ENCODE peak calls at places on chromosomes 11 and 22, in eight cellular contexts. One of them, this sample, is unnamed.

GRCh38 chr11:126544311-126545056 is 189.0 kb downstream of the ST3GAL4 start:
- DNase-seq in stimulated activated CD8-positive, alpha-beta memory T cell treated with anti-CD3 and anti-CD28 coated beads, Interleukin-12 subunit alpha, Interleukin-12 subunit beta, amount 100 ng/mL, for 4 hours: no peak
- DNase-seq in left ventricle myocardium inferior: no peak
- DNase-seq in BJ: peak; percentile 16
- DNase-seq in NCI-H1436: peak; percentile 56
- DNase-seq in Ammon's horn: peak; percentile 75
- DNase-seq in endothelial cell: peak; percentile 43
- DNase-seq in mesenchymal stem cell: no peak
- DNase-seq in this sample: no peak

GRCh38 chr11:110077866-110078325 is 15.3 kb upstream of the ZC3H12C start:
- DNase-seq in stimulated activated CD8-positive, alpha-beta memory T cell treated with anti-CD3 and anti-CD28 coated beads, Interleukin-12 subunit alpha, Interleukin-12 subunit beta, amount 100 ng/mL, for 4 hours: no peak
- DNase-seq in left ventricle myocardium inferior: no peak
- DNase-seq in BJ: no peak
- DNase-seq in NCI-H1436: no peak
- DNase-seq in Ammon's horn: peak; percentile 59
- DNase-seq in endothelial cell: no peak
- DNase-seq in mesenchymal stem cell: peak; percentile 82
- DNase-seq in this sample: no peak

GRCh38 chr22:23512738-23513137 is 67.4 kb downstream of the IGLL1 start:
- DNase-seq in stimulated activated CD8-positive, alpha-beta memory T cell treated with anti-CD3 and anti-CD28 coated beads, Interleukin-12 subunit alpha, Interleukin-12 subunit beta, amount 100 ng/mL, for 4 hours: no peak
- DNase-seq in left ventricle myocardium inferior: no peak
- DNase-seq in BJ: no peak
- DNase-seq in NCI-H1436: no peak
- DNase-seq in Ammon's horn: no peak
- DNase-seq in endothelial cell: no peak
- DNase-seq in mesenchymal stem cell: no peak
- DNase-seq in this sample: no peak

GRCh38 chr22:25359601-25360261 is 140.3 kb downstream of the CRYBB2 start:
- DNase-seq in stimulated activated CD8-positive, alpha-beta memory T cell treated with anti-CD3 and anti-CD28 coated beads, Interleukin-12 subunit alpha, Interleukin-12 subunit beta, amount 100 ng/mL, for 4 hours: no peak
- DNase-seq in left ventricle myocardium inferior: no peak
- DNase-seq in BJ: no peak
- DNase-seq in NCI-H1436: no peak
- DNase-seq in Ammon's horn: no peak
- DNase-seq in endothelial cell: no peak
- DNase-seq in mesenchymal stem cell: no peak
- DNase-seq in this sample: peak; percentile 24

GRCh38 chr11:78742430-78742829 is 167.8 kb upstream of the NARS2 start:
- DNase-seq in stimulated activated CD8-positive, alpha-beta memory T cell treated with anti-CD3 and anti-CD28 coated beads, Interleukin-12 subunit alpha, Interleukin-12 subunit beta, amount 100 ng/mL, for 4 hours: no peak
- DNase-seq in left ventricle myocardium inferior: peak; percentile 69
- DNase-seq in BJ: no peak
- DNase-seq in NCI-H1436: peak; percentile 32
- DNase-seq in Ammon's horn: peak; percentile 52
- DNase-seq in endothelial cell: no peak
- DNase-seq in mesenchymal stem cell: no peak
- DNase-seq in this sample: peak; percentile 80

GRCh38 chr22:32337015-32337414 is 20.7 kb upstream of the RFPL3 start:
- DNase-seq in stimulated activated CD8-positive, alpha-beta memory T cell treated with anti-CD3 and anti-CD28 coated beads, Interleukin-12 subunit alpha, Interleukin-12 subunit beta, amount 100 ng/mL, for 4 hours: no peak
- DNase-seq in left ventricle myocardium inferior: no peak
- DNase-seq in BJ: no peak
- DNase-seq in NCI-H1436: no peak
- DNase-seq in Ammon's horn: no peak
- DNase-seq in endothelial cell: no peak
- DNase-seq in mesenchymal stem cell: no peak
- DNase-seq in this sample: no peak

GRCh38 chr11:12846766-12847615 is 162.1 kb upstream of the RASSF10 start:
- DNase-seq in stimulated activated CD8-positive, alpha-beta memory T cell treated with anti-CD3 and anti-CD28 coated beads, Interleukin-12 subunit alpha, Interleukin-12 subunit beta, amount 100 ng/mL, for 4 hours: no peak
- DNase-seq in left ventricle myocardium inferior: no peak
- DNase-seq in BJ: no peak
- DNase-seq in NCI-H1436: no peak
- DNase-seq in Ammon's horn: no peak
- DNase-seq in endothelial cell: no peak
- DNase-seq in mesenchymal stem cell: no peak
- DNase-seq in this sample: no peak

GRCh38 chr22:37383342-37383741 is 43.9 kb downstream of the ELFN2 start:
- DNase-seq in stimulated activated CD8-positive, alpha-beta memory T cell treated with anti-CD3 and anti-CD28 coated beads, Interleukin-12 subunit alpha, Interleukin-12 subunit beta, amount 100 ng/mL, for 4 hours: no peak
- DNase-seq in left ventricle myocardium inferior: no peak
- DNase-seq in BJ: no peak
- DNase-seq in NCI-H1436: peak; percentile 81
- DNase-seq in Ammon's horn: no peak
- DNase-seq in endothelial cell: no peak
- DNase-seq in mesenchymal stem cell: no peak
- DNase-seq in this sample: no peak

GRCh38 chr22:23107487-23108323 is 34.1 kb downstream of the RSPH14 start:
- DNase-seq in stimulated activated CD8-positive, alpha-beta memory T cell treated with anti-CD3 and anti-CD28 coated beads, Interleukin-12 subunit alpha, Interleukin-12 subunit beta, amount 100 ng/mL, for 4 hours: no peak
- DNase-seq in left ventricle myocardium inferior: no peak
- DNase-seq in BJ: no peak
- DNase-seq in NCI-H1436: no peak
- DNase-seq in Ammon's horn: no peak
- DNase-seq in endothelial cell: no peak
- DNase-seq in mesenchymal stem cell: no peak
- DNase-seq in this sample: no peak

GRCh38 chr11:97140885-97141494 is 751.2 kb downstream of the JRKL start:
- DNase-seq in stimulated activated CD8-positive, alpha-beta memory T cell treated with anti-CD3 and anti-CD28 coated beads, Interleukin-12 subunit alpha, Interleukin-12 subunit beta, amount 100 ng/mL, for 4 hours: no peak
- DNase-seq in left ventricle myocardium inferior: no peak
- DNase-seq in BJ: no peak
- DNase-seq in NCI-H1436: no peak
- DNase-seq in Ammon's horn: no peak
- DNase-seq in endothelial cell: peak; percentile 11
- DNase-seq in mesenchymal stem cell: peak; percentile 40
- DNase-seq in this sample: no peak

GRCh38 chr11:1158681-1159525 is 1.1 kb downstream of the MUC5AC start:
- DNase-seq in stimulated activated CD8-positive, alpha-beta memory T cell treated with anti-CD3 and anti-CD28 coated beads, Interleukin-12 subunit alpha, Interleukin-12 subunit beta, amount 100 ng/mL, for 4 hours: no peak
- DNase-seq in left ventricle myocardium inferior: no peak
- DNase-seq in BJ: no peak
- DNase-seq in NCI-H1436: no peak
- DNase-seq in Ammon's horn: no peak
- DNase-seq in endothelial cell: no peak
- DNase-seq in mesenchymal stem cell: no peak
- DNase-seq in this sample: peak; percentile 33

GRCh38 chr11:17718015-17718414 is 1.4 kb upstream of the MYOD1 start:
- DNase-seq in stimulated activated CD8-positive, alpha-beta memory T cell treated with anti-CD3 and anti-CD28 coated beads, Interleukin-12 subunit alpha, Interleukin-12 subunit beta, amount 100 ng/mL, for 4 hours: no peak
- DNase-seq in left ventricle myocardium inferior: no peak
- DNase-seq in BJ: no peak
- DNase-seq in NCI-H1436: no peak
- DNase-seq in Ammon's horn: no peak
- DNase-seq in endothelial cell: no peak
- DNase-seq in mesenchymal stem cell: no peak
- DNase-seq in this sample: no peak

GRCh38 chr11:47950396-47950795 is 30.0 kb upstream of the PTPRJ start:
- DNase-seq in stimulated activated CD8-positive, alpha-beta memory T cell treated with anti-CD3 and anti-CD28 coated beads, Interleukin-12 subunit alpha, Interleukin-12 subunit beta, amount 100 ng/mL, for 4 hours: peak; percentile 32
- DNase-seq in left ventricle myocardium inferior: no peak
- DNase-seq in BJ: no peak
- DNase-seq in NCI-H1436: no peak
- DNase-seq in Ammon's horn: no peak
- DNase-seq in endothelial cell: no peak
- DNase-seq in mesenchymal stem cell: peak; percentile 35
- DNase-seq in this sample: no peak

GRCh38 chr11:128550261-128550821 is 37.0 kb downstream of the ETS1 start:
- DNase-seq in stimulated activated CD8-positive, alpha-beta memory T cell treated with anti-CD3 and anti-CD28 coated beads, Interleukin-12 subunit alpha, Interleukin-12 subunit beta, amount 100 ng/mL, for 4 hours: no peak
- DNase-seq in left ventricle myocardium inferior: no peak
- DNase-seq in BJ: no peak
- DNase-seq in NCI-H1436: no peak
- DNase-seq in Ammon's horn: no peak
- DNase-seq in endothelial cell: no peak
- DNase-seq in mesenchymal stem cell: no peak
- DNase-seq in this sample: no peak